ENCODE peak calls at places on chromosomes 7 and 10, in nine cellular contexts. E is breast epithelium, V is endothelial cell, F is right lobe of liver, Z is fibroblast of lung, A is transverse colon, K is osteocyte, Q is nephron progenitor cell, U is cardiac fibroblast. L is an unnamed sample.

GRCh38 chr7:115585015-115585655 is 445.4 kb downstream of the TFEC start:
- DNase-seq in E (no peak), V (no peak), F (no peak), Z (no peak), A (no peak), K (no peak), Q (no peak), U (no peak), L (no peak)

GRCh38 chr7:72362246-72362645 is 49.9 kb downstream of the CALN1 start:
- DNase-seq in E (no peak), V (no peak), F (no peak), Z (no peak), A (no peak), K (no peak), Q (no peak), U (no peak), L (no peak)

GRCh38 chr10:6530966-6531365 is 49.1 kb downstream of the PRKCQ start:
- DNase-seq in E (no peak), V (no peak), F (no peak), Z (no peak), A (no peak), K (peak), Q (no peak), U (no peak), L (no peak)

GRCh38 chr10:71694567-71694968 is 25.0 kb downstream of the C10orf105 start:
- DNase-seq in E (no peak), V (no peak), F (peak), Z (no peak), A (peak), K (no peak), Q (no peak), U (no peak), L (no peak)

GRCh38 chr10:92712016-92712889 is 22.5 kb downstream of the HHEX start:
- DNase-seq in E (no peak), V (no peak), F (no peak), Z (no peak), A (no peak), K (no peak), Q (no peak), U (no peak), L (no peak)

GRCh38 chr10:11631890-11632587 is 20.6 kb upstream of the USP6NL start:
- DNase-seq in E (no peak), V (no peak), F (no peak), Z (no peak), A (peak), K (no peak), Q (no peak), U (no peak), L (no peak)

GRCh38 chr7:23196306-23196705 is 14.5 kb downstream of the NUP42 start:
- DNase-seq in E (no peak), V (no peak), F (no peak), Z (no peak), A (no peak), K (no peak), Q (no peak), U (no peak), L (no peak)

GRCh38 chr10:114320249-114321116 is 81.4 kb downstream of the VWA2 start:
- DNase-seq in E (no peak), V (no peak), F (no peak), Z (no peak), A (no peak), K (no peak), Q (no peak), U (no peak), L (no peak)

GRCh38 chr10:5165738-5166137 is 19.2 kb downstream of the AKR1C8 start:
- DNase-seq in E (no peak), V (no peak), F (no peak), Z (peak), A (no peak), K (no peak), Q (no peak), U (peak), L (no peak)

GRCh38 chr7:42628021-42628420 is 283.8 kb downstream of the C7orf25 start:
- DNase-seq in E (no peak), V (no peak), F (no peak), Z (no peak), A (no peak), K (no peak), Q (no peak), U (no peak), L (no peak)

GRCh38 chr10:127447197-127447596 is 101.9 kb upstream of the NPS start:
- DNase-seq in E (no peak), V (no peak), F (no peak), Z (no peak), A (no peak), K (no peak), Q (no peak), U (no peak), L (no peak)

GRCh38 chr7:116591202-116592040 is 66.6 kb downstream of the CAV1 start:
- DNase-seq in E (no peak), V (no peak), F (no peak), Z (peak), A (no peak), K (no peak), Q (no peak), U (no peak), L (no peak)

GRCh38 chr10:88879754-88880286 is at the start of gene STAMBPL1:
- DNase-seq in E (peak), V (peak), F (no peak), Z (peak), A (peak), K (no peak), Q (no peak), U (peak), L (no peak)

GRCh38 chr7:45596665-45597095 is 22.5 kb downstream of the ADCY1 start:
- DNase-seq in E (no peak), V (no peak), F (no peak), Z (no peak), A (no peak), K (no peak), Q (no peak), U (no peak), L (no peak)

GRCh38 chr7:92809397-92810241 is 26.8 kb downstream of the CDK6 start:
- DNase-seq in E (peak), V (peak), F (peak), Z (peak), A (peak), K (no peak), Q (peak), U (peak), L (no peak)

GRCh38 chr7:83517026-83517700 is 131.8 kb downstream of the SEMA3E start:
- DNase-seq in E (no peak), V (no peak), F (no peak), Z (no peak), A (no peak), K (no peak), Q (no peak), U (no peak), L (no peak)

GRCh38 chr7:47470567-47471357 is 111.1 kb downstream of the TNS3 start:
- DNase-seq in E (no peak), V (no peak), F (peak), Z (no peak), A (peak), K (no peak), Q (no peak), U (no peak), L (no peak)

GRCh38 chr7:99047526-99048077 is 96.3 kb downstream of the SMURF1 start:
- DNase-seq in E (no peak), V (no peak), F (no peak), Z (no peak), A (no peak), K (no peak), Q (no peak), U (no peak), L (no peak)

GRCh38 chr7:12607134-12607533 is 36.6 kb downstream of the SCIN start:
- DNase-seq in E (no peak), V (no peak), F (no peak), Z (no peak), A (no peak), K (no peak), Q (no peak), U (no peak), L (no peak)

GRCh38 chr7:107742678-107743566 is 1.0 kb upstream of the CBLL1 start:
- DNase-seq in E (peak), V (peak), F (peak), Z (no peak), A (peak), K (no peak), Q (peak), U (no peak), L (no peak)

GRCh38 chr7:2930310-2931033 is 86.4 kb upstream of the GNA12 start:
- DNase-seq in E (no peak), V (no peak), F (no peak), Z (no peak), A (no peak), K (peak), Q (no peak), U (no peak), L (peak)

DNA sequence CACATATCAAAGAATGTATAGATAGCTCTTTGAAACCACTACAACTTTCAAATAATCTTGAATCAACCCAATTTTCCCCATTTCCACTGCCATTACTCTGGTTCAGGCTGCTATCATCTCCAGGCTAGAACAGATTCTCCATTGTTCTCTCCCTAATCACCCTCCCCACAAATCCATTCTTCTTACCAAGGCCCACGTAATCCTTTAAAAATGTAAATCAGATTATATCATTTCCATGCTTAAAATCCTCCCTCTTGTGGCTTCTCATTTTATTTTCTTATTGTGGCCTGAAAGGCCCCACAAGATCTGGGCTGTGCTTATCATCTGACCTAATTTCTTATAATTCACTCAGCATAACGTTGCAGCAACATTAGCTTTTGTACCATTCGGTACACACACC is 3.0 kb upstream of the PON1 start:
- DNase-seq in E (no peak), V (no peak), F (no peak), Z (no peak), A (no peak), K (no peak), Q (no peak), U (peak), L (no peak)
- TF ChIP-seq CTCF in E (no peak), V (no peak), F (no peak), Z (no peak), A (no peak), K (no peak), Q (no peak), U (no peak), L (no peak)

GRCh38 chr7:54398863-54399262 is 143.3 kb upstream of the VSTM2A start:
- DNase-seq in E (no peak), V (no peak), F (no peak), Z (no peak), A (no peak), K (no peak), Q (no peak), U (no peak), L (no peak)
- TF ChIP-seq CTCF in E (no peak), V (no peak), F (no peak), Z (no peak), A (no peak), K (no peak), Q (no peak), U (no peak), L (no peak)

GRCh38 chr7:70778585-70778984 is 353.4 kb upstream of the GALNT17 start:
- DNase-seq in E (no peak), V (no peak), F (no peak), Z (no peak), A (no peak), K (no peak), Q (no peak), U (no peak), L (no peak)

GRCh38 chr7:70774895-70775527 is 356.9 kb upstream of the GALNT17 start:
- DNase-seq in E (no peak), V (no peak), F (no peak), Z (no peak), A (no peak), K (no peak), Q (no peak), U (no peak), L (no peak)

GRCh38 chr7:70777251-70777650 is 354.7 kb upstream of the GALNT17 start:
- DNase-seq in E (no peak), V (no peak), F (no peak), Z (no peak), A (no peak), K (no peak), Q (no peak), U (no peak), L (no peak)

GRCh38 chr7:70776627-70777101 is 355.3 kb upstream of the GALNT17 start:
- DNase-seq in E (peak), V (no peak), F (no peak), Z (no peak), A (no peak), K (no peak), Q (no peak), U (peak), L (no peak)

GRCh38 chr7:70775570-70776156 is 356.3 kb upstream of the GALNT17 start:
- DNase-seq in E (no peak), V (no peak), F (no peak), Z (peak), A (no peak), K (no peak), Q (no peak), U (peak), L (no peak)
- TF ChIP-seq CTCF in E (no peak), V (no peak), F (peak), Z (no peak), A (peak), K (peak), Q (no peak), U (no peak), L (peak)

DNA sequence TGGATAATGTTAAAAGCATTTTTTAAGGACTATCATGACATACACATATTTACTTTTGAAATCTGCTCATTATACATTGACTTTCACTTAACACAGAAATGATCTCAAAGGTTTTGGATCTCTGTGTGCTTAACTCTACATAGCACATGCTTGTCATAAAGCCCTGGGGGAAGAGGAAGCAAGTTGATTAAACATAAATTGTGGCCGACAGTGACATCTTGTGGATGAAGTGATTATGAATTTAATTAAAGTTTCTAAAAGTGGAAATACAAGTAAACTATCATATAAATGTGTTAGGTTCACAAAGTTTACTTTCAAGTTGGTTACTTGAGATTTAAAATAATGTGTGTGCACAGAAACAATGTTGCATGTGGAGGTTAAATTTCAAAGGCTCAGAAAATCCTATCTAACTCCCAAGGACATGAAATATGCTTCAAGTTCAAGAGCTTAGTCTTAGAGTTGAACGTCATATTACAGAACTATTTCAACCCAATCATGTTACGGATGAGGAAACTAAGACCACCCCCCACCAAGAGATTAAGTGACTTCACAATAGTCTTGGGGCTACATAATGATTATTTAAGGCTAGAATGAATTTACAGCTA is 1247.8 kb downstream of the GATA3 start:
- DNase-seq in E (no peak), V (peak), F (no peak), Z (peak), A (no peak), K (no peak), Q (no peak), U (peak), L (no peak)
- TF ChIP-seq CTCF in E (no peak), V (peak), F (peak), Z (peak), A (peak), K (peak), Q (peak), U (no peak), L (peak)

DNA sequence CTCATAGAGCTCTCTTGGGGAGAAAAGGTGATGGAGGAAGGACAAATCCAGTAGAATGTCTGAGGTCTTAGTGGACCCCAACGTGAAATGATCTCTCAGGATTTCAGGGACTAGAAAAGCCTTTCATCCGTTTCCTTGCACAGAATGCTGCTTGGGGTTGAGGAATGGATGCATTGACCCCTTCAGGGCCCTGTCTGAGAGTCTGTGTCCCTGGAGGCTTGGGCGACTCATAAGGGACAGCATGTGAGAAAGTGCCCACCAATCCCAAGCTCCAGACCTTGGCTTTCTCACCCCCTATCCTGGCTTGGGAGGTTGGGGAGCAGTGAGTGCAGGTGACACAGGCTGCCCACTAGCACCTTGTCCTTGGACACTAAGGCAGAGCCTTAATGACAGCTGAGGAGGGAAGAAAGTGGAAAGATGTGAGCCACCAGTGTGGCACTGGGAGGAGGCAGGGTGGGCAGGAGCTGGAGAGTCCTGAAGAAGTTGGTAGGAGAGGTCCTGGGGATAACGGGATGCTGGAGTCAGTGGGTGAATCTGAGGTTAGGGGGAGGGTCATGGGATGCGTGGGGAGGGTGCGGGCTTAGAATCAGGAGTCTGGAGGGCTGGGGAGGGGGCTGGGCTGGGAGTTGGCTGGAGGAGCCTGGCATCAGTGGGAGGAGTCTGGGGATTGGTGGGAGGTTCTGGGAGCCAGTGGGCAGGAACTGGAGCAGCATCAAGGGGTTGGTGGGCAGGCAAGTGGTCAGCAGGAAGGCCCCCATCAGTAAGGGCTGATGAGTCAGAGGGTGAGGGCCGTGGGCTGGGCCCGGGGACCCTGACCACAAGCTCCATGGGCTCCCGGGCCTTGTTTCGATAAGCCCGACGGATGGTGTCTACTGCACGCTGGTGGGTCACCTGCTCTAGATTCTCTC is 8.6 kb downstream of the LZTS2 start:
- DNase-seq in E (no peak), V (no peak), F (no peak), Z (no peak), A (no peak), K (no peak), Q (no peak), U (no peak), L (peak)
- TF ChIP-seq CTCF in E (no peak), V (no peak), F (no peak), Z (no peak), A (no peak), K (no peak), Q (no peak), U (no peak), L (no peak)

GRCh38 chr7:134327896-134328295 is 11.2 kb upstream of the SLC35B4 start:
- DNase-seq in E (no peak), V (peak), F (no peak), Z (peak), A (peak), K (no peak), Q (peak), U (peak), L (no peak)
- TF ChIP-seq CTCF in E (no peak), V (no peak), F (no peak), Z (peak), A (peak), K (peak), Q (peak), U (peak), L (peak)

DNA sequence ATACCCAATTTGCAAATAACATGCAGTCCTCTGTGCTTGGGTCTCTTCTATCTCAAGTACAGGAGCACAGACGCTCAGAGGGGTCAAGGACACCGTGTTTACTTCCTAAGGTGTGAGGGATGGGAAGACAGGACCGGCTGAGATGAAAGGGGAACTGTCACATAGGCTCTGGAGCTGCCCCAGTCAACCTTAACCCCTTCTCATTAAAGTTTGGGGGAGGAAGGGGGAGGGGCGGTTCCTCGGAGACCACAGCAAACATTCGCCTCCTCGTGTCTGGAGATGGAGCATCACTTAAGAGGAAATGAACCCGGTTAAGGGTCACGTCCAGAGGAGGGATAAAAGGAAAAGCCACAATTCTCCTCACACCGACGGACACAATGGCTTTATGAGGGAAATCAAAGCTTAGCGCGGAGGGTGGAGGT is 1.1 kb downstream of the SH3PXD2A start:
- DNase-seq in E (no peak), V (peak), F (no peak), Z (peak), A (peak), K (no peak), Q (peak), U (no peak), L (no peak)
- TF ChIP-seq CTCF in E (no peak), V (no peak), F (no peak), Z (no peak), A (no peak), K (no peak), Q (no peak), U (no peak), L (no peak)

GRCh38 chr10:69364232-69364631 is 52.5 kb downstream of the TACR2 start:
- DNase-seq in E (no peak), V (no peak), F (no peak), Z (no peak), A (no peak), K (no peak), Q (no peak), U (no peak), L (no peak)
- TF ChIP-seq CTCF in E (no peak), V (no peak), F (no peak), Z (no peak), A (no peak), K (no peak), Q (no peak), U (no peak), L (peak)

L was measured in chondrocyte.